ENCODE peak calls at places on chromosomes 4 and X, in four cellular contexts. W, J, V and N are unnamed samples.

GRCh38 chr4:74038161-74039064 is at the start of gene CXCL3:
- DNase-seq in W (no peak), J (no peak), V (peak; percentile 82), N (peak; percentile 88)

GRCh38 chrX:131762802-131763234 is 218.9 kb downstream of the OR13H1 start:
- DNase-seq in W (no peak), J (no peak), V (no peak), N (no peak)

GRCh38 chrX:39157796-39158195 is 356.5 kb downstream of the MID1IP1 start:
- DNase-seq in W (no peak), J (no peak), V (no peak), N (no peak)

GRCh38 chr4:81631958-81632439 is 160.3 kb upstream of the RASGEF1B start:
- DNase-seq in W (peak; percentile 49), J (no peak), V (peak; percentile 7), N (no peak)

GRCh38 chr4:13240066-13240465 is 244.1 kb downstream of the RAB28 start:
- DNase-seq in W (no peak), J (no peak), V (no peak), N (no peak)

GRCh38 chr4:31620476-31620875 is 900.3 kb downstream of the PCDH7 start:
- DNase-seq in W (no peak), J (no peak), V (no peak), N (no peak)

GRCh38 chrX:101617211-101618191 is at the start of gene ARMCX6:
- DNase-seq in W (peak; percentile 50), J (peak; percentile 40), V (peak; percentile 61), N (no peak)

GRCh38 chrX:71618303-71618721 is at the start of gene CXCR3:
- DNase-seq in W (no peak), J (no peak), V (no peak), N (no peak)

GRCh38 chrX:153900806-153901752 is 3.4 kb upstream of the AVPR2 start:
- DNase-seq in W (no peak), J (no peak), V (peak; percentile 65), N (no peak)

GRCh38 chr4:127055349-127055748 is 577.4 kb upstream of the INTU start:
- DNase-seq in W (no peak), J (no peak), V (no peak), N (no peak)

GRCh38 chr4:178010596-178010995 is 568.4 kb upstream of the AGA start:
- DNase-seq in W (no peak), J (no peak), V (no peak), N (no peak)

GRCh38 chr4:182560358-182560757 is 317.2 kb downstream of the TENM3 start:
- DNase-seq in W (no peak), J (no peak), V (no peak), N (peak; percentile 82)

GRCh38 chrX:95885074-95885473 is 799.6 kb upstream of the DIAPH2 start:
- DNase-seq in W (no peak), J (no peak), V (no peak), N (no peak)

GRCh38 chrX:12153317-12153716 is 15.0 kb downstream of the FRMPD4 start:
- DNase-seq in W (no peak), J (no peak), V (no peak), N (no peak)

GRCh38 chr4:148058160-148058859 is 326.4 kb downstream of the ARHGAP10 start:
- DNase-seq in W (no peak), J (no peak), V (no peak), N (no peak)

GRCh38 chrX:73447311-73447794 is 500 bp downstream of the CDX4 start:
- DNase-seq in W (no peak), J (no peak), V (no peak), N (no peak)

GRCh38 chrX:51144828-51145442 is 187.7 kb upstream of the NUDT10 start:
- DNase-seq in W (peak; percentile 16), J (no peak), V (peak; percentile 36), N (peak; percentile 43)

GRCh38 chrX:97898798-97899197 is 1015.1 kb downstream of the RPA4 start:
- DNase-seq in W (no peak), J (no peak), V (no peak), N (no peak)

GRCh38 chrX:153061732-153062131 is 5.5 kb downstream of the PNMA3 start:
- DNase-seq in W (no peak), J (no peak), V (peak; percentile 19), N (no peak)

GRCh38 chr4:26248647-26249046 is 72.2 kb upstream of the RBPJ start:
- DNase-seq in W (no peak), J (no peak), V (no peak), N (no peak)

GRCh38 chr4:103018391-103019318 is 850 bp downstream of the SLC9B1 start:
- DNase-seq in W (peak; percentile 7), J (peak; percentile 26), V (peak; percentile 15), N (no peak)

GRCh38 chr4:150072906-150073714 is 5.1 kb upstream of the DCLK2 start:
- DNase-seq in W (no peak), J (no peak), V (no peak), N (no peak)

GRCh38 chrX:155148724-155149537 is 67.3 kb upstream of the VBP1 start:
- DNase-seq in W (peak; percentile 15), J (no peak), V (peak; percentile 23), N (peak; percentile 53)

GRCh38 chr4:144494280-144494679 is 151.7 kb upstream of the HHIP start:
- DNase-seq in W (no peak), J (no peak), V (no peak), N (no peak)

GRCh38 chr4:6676722-6677558 is 16.7 kb upstream of the S100P start:
- DNase-seq in W (no peak), J (no peak), V (no peak), N (no peak)

DNA sequence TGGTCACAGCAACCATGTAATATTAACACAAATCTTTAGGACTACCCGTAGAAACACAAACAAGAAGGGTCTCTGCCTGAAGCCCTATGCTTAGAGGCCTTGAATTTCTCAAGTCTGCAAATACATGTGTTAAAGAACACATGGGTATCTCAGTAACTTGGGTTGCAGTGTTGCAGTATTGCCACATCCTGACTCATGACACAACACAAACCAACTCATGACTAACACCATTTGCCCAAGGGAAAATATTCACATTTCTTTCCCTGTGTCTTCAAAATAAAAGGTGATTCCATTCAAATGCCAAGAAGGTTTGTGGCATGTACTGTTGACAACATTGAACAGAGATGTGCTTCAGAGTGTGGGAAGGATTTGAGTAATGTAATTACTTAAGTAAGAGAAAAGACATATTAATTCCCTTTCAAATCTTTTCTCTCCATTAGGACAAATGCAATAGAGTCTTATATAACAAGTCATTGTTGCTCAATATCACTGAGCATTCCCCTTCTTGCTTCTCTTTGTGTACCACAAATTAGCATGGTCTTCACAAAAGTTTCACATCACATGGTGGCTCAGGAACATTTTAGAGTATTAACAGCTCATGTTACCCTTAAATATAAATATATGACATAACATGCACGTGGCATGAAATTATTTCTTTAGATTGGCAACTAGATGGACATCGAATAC is 487.1 kb downstream of the STPG2 start:
- DNase-seq in W (no peak), J (peak; percentile 33), V (no peak), N (no peak)
- TF ChIP-seq FOSL1 in W (no peak), J (peak; percentile 24), V (no peak), N (no peak)

GRCh38 chr4:174707277-174707676 is 121.8 kb downstream of the GLRA3 start:
- DNase-seq in W (no peak), J (no peak), V (peak; percentile 17), N (no peak)
- TF ChIP-seq FOSL1 in W (no peak), J (no peak), V (peak; percentile 35), N (no peak)

GRCh38 chr4:184537269-184538022 is 63.1 kb upstream of the IRF2 start:
- DNase-seq in W (peak; percentile 89), J (peak; percentile 73), V (peak; percentile 93), N (peak; percentile 82)

GRCh38 chr4:184536881-184537248 is 62.5 kb upstream of the IRF2 start:
- DNase-seq in W (no peak), J (no peak), V (peak; percentile 19), N (no peak)

GRCh38 chr4:184536070-184536880 is 61.9 kb upstream of the IRF2 start:
- DNase-seq in W (no peak), J (no peak), V (no peak), N (no peak)

GRCh38 chr4:184538023-184538599 is 63.8 kb upstream of the IRF2 start:
- DNase-seq in W (peak; percentile 85), J (peak; percentile 66), V (peak; percentile 80), N (no peak)

DNA sequence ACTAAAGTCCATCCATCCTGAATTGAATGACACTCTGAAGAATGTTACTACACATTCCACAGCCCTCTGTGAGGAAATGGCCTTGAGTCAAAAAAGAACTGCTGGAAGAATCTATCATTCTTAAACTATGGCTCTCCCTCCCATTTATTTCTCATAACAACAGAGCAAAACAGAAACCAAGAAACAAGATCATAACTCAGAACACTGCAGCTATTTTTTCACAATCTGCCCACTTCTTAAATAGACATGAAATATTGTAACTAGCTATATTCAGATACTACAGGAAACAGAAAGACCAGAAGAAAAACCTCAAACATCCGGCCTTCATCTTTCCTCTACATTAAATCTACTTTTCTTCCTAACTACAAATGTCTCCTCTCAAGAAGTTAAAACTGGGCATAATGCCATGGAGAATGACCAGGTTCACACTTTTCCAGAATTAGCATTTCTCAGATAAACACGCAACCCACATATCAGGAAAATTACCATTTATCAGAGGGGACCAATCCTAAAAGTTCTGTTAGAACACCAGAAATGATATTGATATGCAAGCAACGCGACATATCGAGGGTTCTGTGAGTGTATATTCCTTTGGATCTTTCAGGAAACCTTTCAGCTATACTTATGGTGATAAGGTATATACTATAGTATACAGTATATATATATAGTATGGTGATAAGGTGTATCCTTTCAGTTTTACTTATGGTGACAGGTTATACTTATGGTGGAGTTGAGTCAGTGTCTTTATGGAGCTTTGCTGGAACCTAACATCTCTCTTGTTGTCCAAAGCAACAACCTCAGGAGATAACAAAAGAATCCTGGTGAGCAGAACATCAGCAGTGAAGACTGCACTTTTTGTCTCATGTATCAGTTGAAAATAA is 60.4 kb upstream of the IRF2 start:
- DNase-seq in W (peak; percentile 43), J (no peak), V (no peak), N (no peak)
- TF ChIP-seq FOSL1 in W (no peak), J (no peak), V (peak; percentile 13), N (no peak)

GRCh38 chr4:42750831-42751230 is 93.9 kb upstream of the ATP8A1 start:
- DNase-seq in W (no peak), J (no peak), V (no peak), N (no peak)

GRCh38 chr4:42750091-42750490 is 93.2 kb upstream of the ATP8A1 start:
- DNase-seq in W (no peak), J (no peak), V (no peak), N (no peak)
- TF ChIP-seq FOSL1 in W (no peak), J (no peak), V (no peak), N (no peak)

DNA sequence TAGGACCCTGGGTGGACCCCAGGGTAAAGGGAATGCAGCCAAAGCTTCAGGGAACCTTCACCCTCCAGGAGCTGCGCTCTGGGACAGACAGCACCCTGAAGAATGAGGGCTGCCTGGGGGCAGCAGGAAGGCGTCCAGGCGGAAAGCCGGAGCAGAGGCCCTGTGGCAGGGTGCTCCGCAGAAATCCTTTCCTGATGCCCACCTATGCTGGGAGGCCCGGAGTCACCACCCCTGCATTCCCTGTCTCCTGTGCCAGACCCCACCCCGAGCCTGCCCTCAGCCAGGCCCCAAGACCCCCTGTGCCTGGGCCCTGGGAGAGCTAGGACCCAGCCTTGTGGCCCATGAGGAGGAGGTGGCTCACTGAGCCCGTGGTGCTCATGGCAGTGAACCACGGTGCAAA is 1.3 kb upstream of the DGKQ start:
- DNase-seq in W (no peak), J (no peak), V (no peak), N (no peak)
- TF ChIP-seq FOSL1 in W (no peak), J (no peak), V (no peak), N (no peak)

DNA sequence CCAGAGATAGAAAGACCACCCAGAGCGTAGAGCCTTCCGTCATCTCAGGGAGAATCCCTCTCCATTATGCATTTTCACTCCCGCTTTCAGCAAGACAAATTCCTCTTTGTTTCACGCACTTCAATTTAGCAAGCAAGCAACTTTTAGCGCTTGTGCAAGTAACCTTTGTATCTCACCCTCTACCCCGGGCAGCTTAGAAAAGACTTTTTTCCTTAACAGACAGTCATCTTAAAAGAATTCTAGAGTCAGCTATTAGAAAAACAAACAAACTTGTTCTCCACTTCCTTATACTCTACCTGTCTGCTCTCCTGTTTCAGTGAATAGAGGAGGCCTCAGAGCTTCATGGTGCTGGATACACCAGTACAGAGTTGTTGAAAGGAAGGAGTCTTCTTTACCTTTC is 12.1 kb downstream of the TIGD2 start:
- DNase-seq in W (peak; percentile 73), J (no peak), V (no peak), N (no peak)
- TF ChIP-seq FOSL1 in W (no peak), J (peak; percentile 43), V (no peak), N (no peak)